ENCODE peak calls at places on chromosomes 7 and 10, in ten cellular contexts. D is WERI-Rb-1, R is transverse colon, A is IMR-90, P is coronary artery, K is spleen, Y is RWPE1, Z is endothelial cell, X is endodermal cell, I is fibroblast of lung. E is an unnamed sample.

GRCh38 chr10:126252884-126253612 is 135.2 kb downstream of the ADAM12 start:
- DNase-seq in D (peak), R (no peak), A (peak), P (no peak), K (no peak), Y (peak), Z (no peak), X (no peak), I (peak), E (no peak)

GRCh38 chr7:88665892-88666514 is 93.5 kb upstream of the ZNF804B start:
- DNase-seq in D (no peak), R (no peak), A (no peak), P (no peak), K (no peak), Y (no peak), Z (no peak), X (peak), I (no peak), E (no peak)

GRCh38 chr10:2120781-2121180 is 383.5 kb upstream of the ADARB2 start:
- DNase-seq in D (no peak), R (no peak), A (no peak), P (no peak), K (no peak), Y (no peak), Z (no peak), X (no peak), I (no peak), E (no peak)

GRCh38 chr7:92330835-92331438 is 85.2 kb downstream of the ANKIB1 start:
- DNase-seq in D (no peak), R (peak), A (no peak), P (no peak), K (no peak), Y (no peak), Z (no peak), X (no peak), I (no peak), E (no peak)

GRCh38 chr7:148872198-148872597 is 11.9 kb downstream of the EZH2 start:
- DNase-seq in D (no peak), R (no peak), A (no peak), P (no peak), K (no peak), Y (no peak), Z (no peak), X (no peak), I (no peak), E (no peak)

GRCh38 chr10:89091501-89091900 is 100.9 kb downstream of the FAS start:
- DNase-seq in D (no peak), R (no peak), A (peak), P (no peak), K (no peak), Y (no peak), Z (no peak), X (no peak), I (peak), E (no peak)

GRCh38 chr7:40918701-40919271 is 784.0 kb downstream of the SUGCT start:
- DNase-seq in D (no peak), R (no peak), A (peak), P (no peak), K (no peak), Y (peak), Z (no peak), X (no peak), I (peak), E (no peak)

GRCh38 chr10:96814264-96814663 is 17.8 kb upstream of the LCOR start:
- DNase-seq in D (no peak), R (no peak), A (peak), P (no peak), K (no peak), Y (no peak), Z (no peak), X (no peak), I (peak), E (no peak)

GRCh38 chr7:156511426-156511825 is 129.1 kb upstream of the RNF32 start:
- DNase-seq in D (no peak), R (no peak), A (no peak), P (no peak), K (no peak), Y (no peak), Z (no peak), X (no peak), I (no peak), E (no peak)

GRCh38 chr10:63208981-63209380 is 75.9 kb downstream of the NRBF2 start:
- DNase-seq in D (no peak), R (no peak), A (peak), P (no peak), K (no peak), Y (no peak), Z (no peak), X (peak), I (peak), E (no peak)

GRCh38 chr7:152122540-152122939 is 97.1 kb downstream of the GALNT11 start:
- DNase-seq in D (no peak), R (no peak), A (no peak), P (no peak), K (no peak), Y (no peak), Z (no peak), X (no peak), I (no peak), E (no peak)

GRCh38 chr7:105672820-105673219 is 91.5 kb upstream of the EFCAB10 start:
- DNase-seq in D (no peak), R (no peak), A (no peak), P (no peak), K (no peak), Y (no peak), Z (no peak), X (peak), I (no peak), E (no peak)

GRCh38 chr10:69438531-69439349 is 12.5 kb upstream of the TSPAN15 start:
- DNase-seq in D (peak), R (peak), A (peak), P (no peak), K (peak), Y (peak), Z (no peak), X (no peak), I (peak), E (no peak)

DNA sequence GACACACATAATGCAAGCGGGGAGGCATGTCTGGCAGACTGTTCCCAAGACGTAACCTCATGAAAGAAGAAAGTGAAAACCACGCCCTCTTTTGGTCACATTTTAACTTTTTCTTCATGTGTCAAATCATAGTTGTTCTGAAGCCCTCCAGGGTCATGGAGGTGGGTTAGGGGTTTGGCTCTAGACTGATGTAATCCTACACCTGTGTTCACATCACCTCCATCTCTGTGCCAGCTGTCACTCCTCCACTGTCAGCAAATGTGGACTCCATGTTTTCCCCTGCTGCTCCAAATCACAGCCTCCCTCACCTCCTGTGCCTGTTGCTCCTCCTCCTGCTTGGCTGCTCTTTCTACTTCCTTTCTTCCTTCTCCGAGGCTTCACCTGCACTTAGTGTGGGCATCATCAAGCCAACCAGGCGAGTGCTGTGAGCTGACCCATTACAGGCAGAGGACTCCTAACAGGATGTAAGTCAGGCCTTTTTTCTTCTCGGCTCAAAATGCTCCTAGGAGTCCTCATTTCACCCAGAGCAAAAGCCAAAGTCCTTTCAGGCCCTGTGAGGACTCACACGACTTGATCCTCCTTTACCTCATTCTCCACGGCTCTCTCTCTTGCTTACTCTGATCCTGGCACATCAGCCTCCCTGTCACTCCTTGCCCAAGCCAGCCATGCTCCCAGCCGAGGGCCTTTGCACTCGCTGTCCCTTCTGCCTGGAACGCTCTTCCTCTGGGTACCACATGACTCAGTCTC is 66.4 kb upstream of the IFRD1 start:
- DNase-seq in D (no peak), R (no peak), A (no peak), P (no peak), K (no peak), Y (no peak), Z (no peak), X (no peak), I (peak), E (no peak)
- TF ChIP-seq CTCF in D (no peak), R (no peak), A (no peak), P (no peak), K (no peak), Y (no peak), Z (no peak), X (peak), I (no peak), E (no peak)

GRCh38 chr7:4744391-4745264 is 30.8 kb upstream of the AP5Z1 start:
- DNase-seq in D (peak), R (peak), A (peak), P (peak), K (peak), Y (peak), Z (peak), X (peak), I (peak), E (peak)
- TF ChIP-seq CTCF in D (no peak), R (no peak), A (no peak), P (no peak), K (no peak), Y (no peak), Z (no peak), X (no peak), I (no peak), E (no peak)

GRCh38 chr10:5563237-5563961 is 38.6 kb downstream of the CALML3 start:
- DNase-seq in D (no peak), R (peak), A (no peak), P (peak), K (peak), Y (no peak), Z (no peak), X (peak), I (no peak), E (no peak)

GRCh38 chr10:5561704-5562645 is 37.2 kb downstream of the CALML3 start:
- DNase-seq in D (no peak), R (no peak), A (no peak), P (peak), K (peak), Y (no peak), Z (no peak), X (peak), I (no peak), E (no peak)

GRCh38 chr10:5559642-5560141 is 34.9 kb downstream of the CALML3 start:
- DNase-seq in D (no peak), R (no peak), A (peak), P (peak), K (no peak), Y (no peak), Z (no peak), X (peak), I (peak), E (no peak)

GRCh38 chr10:5560142-5560843 is 35.5 kb downstream of the CALML3 start:
- DNase-seq in D (no peak), R (no peak), A (no peak), P (peak), K (peak), Y (no peak), Z (no peak), X (peak), I (no peak), E (no peak)

GRCh38 chr10:5560844-5561703 is 36.3 kb downstream of the CALML3 start:
- DNase-seq in D (no peak), R (no peak), A (no peak), P (peak), K (peak), Y (no peak), Z (no peak), X (peak), I (no peak), E (no peak)
- TF ChIP-seq CTCF in D (no peak), R (no peak), A (no peak), P (no peak), K (no peak), Y (no peak), Z (no peak), X (no peak), I (no peak), E (no peak)

GRCh38 chr7:45938626-45939302 is 17.7 kb upstream of the IGFBP3 start:
- DNase-seq in D (peak), R (no peak), A (no peak), P (no peak), K (no peak), Y (no peak), Z (peak), X (peak), I (no peak), E (no peak)
- TF ChIP-seq CTCF in D (peak), R (no peak), A (peak), P (no peak), K (no peak), Y (no peak), Z (peak), X (peak), I (no peak), E (no peak)

GRCh38 chr7:130793855-130794618 is 60.0 kb upstream of the KLF14 start:
- DNase-seq in D (no peak), R (no peak), A (peak), P (no peak), K (no peak), Y (peak), Z (no peak), X (no peak), I (peak), E (no peak)
- TF ChIP-seq CTCF in D (no peak), R (no peak), A (peak), P (no peak), K (no peak), Y (peak), Z (no peak), X (peak), I (peak), E (no peak)

GRCh38 chr10:116811691-116812090 is 37.6 kb upstream of the ENO4 start:
- DNase-seq in D (no peak), R (no peak), A (no peak), P (no peak), K (no peak), Y (no peak), Z (no peak), X (no peak), I (no peak), E (no peak)
- TF ChIP-seq CTCF in D (no peak), R (no peak), A (no peak), P (no peak), K (no peak), Y (no peak), Z (no peak), X (no peak), I (no peak), E (no peak)

GRCh38 chr7:139600306-139600705 is 76.8 kb downstream of the CLEC2L start:
- DNase-seq in D (no peak), R (no peak), A (no peak), P (no peak), K (no peak), Y (no peak), Z (no peak), X (no peak), I (no peak), E (no peak)

GRCh38 chr7:139603282-139603681 is 79.8 kb downstream of the CLEC2L start:
- DNase-seq in D (no peak), R (no peak), A (no peak), P (no peak), K (no peak), Y (no peak), Z (no peak), X (no peak), I (no peak), E (no peak)

GRCh38 chr7:139598642-139599041 is 75.2 kb downstream of the CLEC2L start:
- DNase-seq in D (no peak), R (no peak), A (no peak), P (no peak), K (no peak), Y (no peak), Z (no peak), X (no peak), I (peak), E (no peak)

GRCh38 chr7:139602143-139602722 is 78.7 kb downstream of the CLEC2L start:
- DNase-seq in D (no peak), R (no peak), A (peak), P (no peak), K (no peak), Y (peak), Z (no peak), X (no peak), I (peak), E (peak)

DNA sequence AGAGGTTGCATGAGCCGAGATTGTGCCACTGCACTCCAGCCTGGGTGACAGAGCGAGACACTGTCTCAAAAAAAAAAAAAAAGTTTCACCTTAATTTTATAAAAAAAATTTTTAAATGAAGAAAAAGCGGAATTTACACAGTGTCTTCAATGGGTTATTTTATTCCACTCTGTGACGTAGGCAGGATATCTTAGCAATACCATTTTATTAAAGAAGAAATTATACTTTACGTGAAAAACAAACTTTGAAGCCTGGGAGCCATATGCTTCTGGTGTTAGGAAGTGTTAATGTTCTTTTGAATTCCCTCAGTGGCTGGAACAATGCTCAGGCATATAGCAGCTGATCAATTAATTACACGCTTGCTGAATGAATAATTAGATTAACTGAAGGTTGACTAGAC is 77.7 kb downstream of the CLEC2L start:
- DNase-seq in D (no peak), R (no peak), A (no peak), P (no peak), K (no peak), Y (no peak), Z (no peak), X (no peak), I (no peak), E (no peak)
- TF ChIP-seq CTCF in D (no peak), R (no peak), A (no peak), P (no peak), K (no peak), Y (no peak), Z (no peak), X (no peak), I (no peak), E (no peak)

DNA sequence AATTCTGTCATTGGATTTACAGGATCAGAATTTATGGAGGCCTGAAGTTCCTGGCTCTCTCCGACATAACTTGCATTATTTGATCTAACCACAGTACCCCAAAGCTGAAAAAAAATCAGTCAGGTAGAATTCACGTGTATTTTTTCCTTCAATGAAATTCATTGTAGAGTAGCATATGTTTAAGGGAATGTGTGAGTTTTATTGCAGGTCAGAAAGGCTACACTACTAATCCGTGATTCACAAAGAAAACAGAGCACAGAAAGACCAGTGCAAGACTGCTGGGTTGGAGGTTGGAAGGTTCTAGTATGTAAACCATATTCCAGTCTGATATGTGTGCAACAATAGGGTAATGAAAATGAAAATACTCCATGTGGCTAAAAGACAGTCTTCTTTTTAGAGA is 247.0 kb upstream of the FERD3L start:
- DNase-seq in D (no peak), R (no peak), A (peak), P (no peak), K (no peak), Y (peak), Z (no peak), X (no peak), I (peak), E (no peak)
- TF ChIP-seq CTCF in D (no peak), R (no peak), A (no peak), P (no peak), K (no peak), Y (no peak), Z (no peak), X (no peak), I (no peak), E (no peak)